ENCODE peak calls at places on chromosomes 13 and 19, in four cellular contexts. One of them, this sample, is unnamed.

GRCh38 chr19:32674153-32674958 is 624 bp downstream of the ANKRD27 start:
- DNase-seq in heart left ventricle: no peak
- DNase-seq in mammary epithelial cell: no peak
- DNase-seq in cardiac fibroblast: no peak
- DNase-seq in this sample: no peak

GRCh38 chr19:30881281-30881680 is 468.0 kb downstream of the TSHZ3 start:
- DNase-seq in heart left ventricle: no peak
- DNase-seq in mammary epithelial cell: no peak
- DNase-seq in cardiac fibroblast: no peak
- DNase-seq in this sample: no peak

GRCh38 chr13:47632311-47632710 is 368.8 kb downstream of the SUCLA2 start:
- DNase-seq in heart left ventricle: no peak
- DNase-seq in mammary epithelial cell: no peak
- DNase-seq in cardiac fibroblast: no peak
- DNase-seq in this sample: no peak

GRCh38 chr13:66234159-66234558 is 996.0 kb downstream of the PCDH9 start:
- DNase-seq in heart left ventricle: no peak
- DNase-seq in mammary epithelial cell: no peak
- DNase-seq in cardiac fibroblast: no peak
- DNase-seq in this sample: no peak

GRCh38 chr13:30466358-30466714 is 600 bp upstream of the HMGB1 start:
- DNase-seq in heart left ventricle: no peak
- DNase-seq in mammary epithelial cell: no peak
- DNase-seq in cardiac fibroblast: peak
- DNase-seq in this sample: peak

GRCh38 chr19:56547535-56547934 is 8.8 kb downstream of the ZFP28 start:
- DNase-seq in heart left ventricle: no peak
- DNase-seq in mammary epithelial cell: no peak
- DNase-seq in cardiac fibroblast: no peak
- DNase-seq in this sample: no peak

GRCh38 chr13:101490400-101491015 is 38.0 kb downstream of the ITGBL1 start:
- DNase-seq in heart left ventricle: no peak
- DNase-seq in mammary epithelial cell: peak
- DNase-seq in cardiac fibroblast: peak
- DNase-seq in this sample: peak

GRCh38 chr13:75771818-75772217 is 135.7 kb downstream of the LMO7 start:
- DNase-seq in heart left ventricle: no peak
- DNase-seq in mammary epithelial cell: peak
- DNase-seq in cardiac fibroblast: peak
- DNase-seq in this sample: peak

GRCh38 chr19:52527134-52527953 is at the start of gene ZNF808:
- DNase-seq in heart left ventricle: peak
- DNase-seq in mammary epithelial cell: peak
- DNase-seq in cardiac fibroblast: peak
- DNase-seq in this sample: peak

GRCh38 chr19:47247308-47247990 is 8.9 kb upstream of the CCDC9 start:
- DNase-seq in heart left ventricle: peak
- DNase-seq in mammary epithelial cell: peak
- DNase-seq in cardiac fibroblast: peak
- DNase-seq in this sample: peak

GRCh38 chr19:48967346-48968178 is 2.5 kb downstream of the FTL start:
- DNase-seq in heart left ventricle: peak
- DNase-seq in mammary epithelial cell: no peak
- DNase-seq in cardiac fibroblast: peak
- DNase-seq in this sample: peak

GRCh38 chr13:81446441-81446840 is 1105.5 kb upstream of the SPRY2 start:
- DNase-seq in heart left ventricle: no peak
- DNase-seq in mammary epithelial cell: peak
- DNase-seq in cardiac fibroblast: no peak
- DNase-seq in this sample: no peak

GRCh38 chr13:25783480-25784081 is 268.2 kb downstream of the SHISA2 start:
- DNase-seq in heart left ventricle: no peak
- DNase-seq in mammary epithelial cell: no peak
- DNase-seq in cardiac fibroblast: no peak
- DNase-seq in this sample: no peak

GRCh38 chr19:13010038-13010991 is 15.0 kb downstream of the NFIX start:
- DNase-seq in heart left ventricle: peak
- DNase-seq in mammary epithelial cell: no peak
- DNase-seq in cardiac fibroblast: no peak
- DNase-seq in this sample: no peak

GRCh38 chr13:111267784-111268183 is 52.7 kb upstream of the TEX29 start:
- DNase-seq in heart left ventricle: no peak
- DNase-seq in mammary epithelial cell: no peak
- DNase-seq in cardiac fibroblast: no peak
- DNase-seq in this sample: no peak

GRCh38 chr19:1161716-1162115 is 12.4 kb downstream of the SBNO2 start:
- DNase-seq in heart left ventricle: no peak
- DNase-seq in mammary epithelial cell: peak
- DNase-seq in cardiac fibroblast: peak
- DNase-seq in this sample: no peak

GRCh38 chr13:102729560-102730275 is 34.9 kb upstream of the METTL21C start:
- DNase-seq in heart left ventricle: no peak
- DNase-seq in mammary epithelial cell: peak
- DNase-seq in cardiac fibroblast: peak
- DNase-seq in this sample: peak

GRCh38 chr19:35451278-35452096 is 3.4 kb downstream of the FFAR2 start:
- DNase-seq in heart left ventricle: no peak
- DNase-seq in mammary epithelial cell: no peak
- DNase-seq in cardiac fibroblast: no peak
- DNase-seq in this sample: no peak

GRCh38 chr19:45058622-45059159 is 17.6 kb downstream of the ZNF296 start:
- DNase-seq in heart left ventricle: no peak
- DNase-seq in mammary epithelial cell: no peak
- DNase-seq in cardiac fibroblast: no peak
- DNase-seq in this sample: no peak

GRCh38 chr19:40704491-40705361 is 12.0 kb downstream of the COQ8B start:
- DNase-seq in heart left ventricle: no peak
- DNase-seq in mammary epithelial cell: no peak
- DNase-seq in cardiac fibroblast: no peak
- DNase-seq in this sample: no peak

GRCh38 chr19:27805848-27806247 is 1407.1 kb downstream of the UQCRFS1 start:
- DNase-seq in heart left ventricle: no peak
- DNase-seq in mammary epithelial cell: no peak
- DNase-seq in cardiac fibroblast: no peak
- DNase-seq in this sample: no peak

GRCh38 chr19:20422616-20423205 is 142.9 kb downstream of the ZNF737 start:
- DNase-seq in heart left ventricle: no peak
- DNase-seq in mammary epithelial cell: no peak
- DNase-seq in cardiac fibroblast: peak
- DNase-seq in this sample: no peak

GRCh38 chr13:40963927-40964326 is 55.2 kb downstream of the ELF1 start:
- DNase-seq in heart left ventricle: no peak
- DNase-seq in mammary epithelial cell: peak
- DNase-seq in cardiac fibroblast: peak
- DNase-seq in this sample: peak

GRCh38 chr19:56538761-56539263 is at the start of gene ZFP28:
- DNase-seq in heart left ventricle: peak
- DNase-seq in mammary epithelial cell: no peak
- DNase-seq in cardiac fibroblast: no peak
- DNase-seq in this sample: peak

DNA sequence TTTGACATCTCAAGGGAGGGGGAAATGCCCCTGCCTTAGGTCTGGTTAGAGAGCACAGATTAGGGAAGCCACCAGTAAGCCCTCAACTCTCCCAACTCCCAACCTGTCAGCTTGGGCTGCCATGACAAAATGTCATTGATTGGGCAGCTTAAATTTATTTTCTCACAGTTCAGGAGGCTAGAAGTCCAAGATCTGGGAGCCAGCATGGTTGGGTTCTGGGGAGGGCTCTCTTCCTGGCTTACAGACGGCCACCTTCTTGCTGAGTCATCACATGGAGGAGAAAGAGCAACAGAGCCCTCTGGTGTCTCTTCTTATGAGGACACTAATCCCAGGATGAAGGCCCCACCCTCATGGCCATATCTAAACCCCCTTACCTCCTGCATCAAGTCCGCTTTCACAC is 24.2 kb downstream of the C19orf12 start:
- DNase-seq in heart left ventricle: no peak
- DNase-seq in mammary epithelial cell: peak
- DNase-seq in cardiac fibroblast: peak
- DNase-seq in this sample: peak
- TF ChIP-seq CTCF in heart left ventricle: peak
- TF ChIP-seq CTCF in mammary epithelial cell: peak
- TF ChIP-seq CTCF in cardiac fibroblast: peak
- TF ChIP-seq CTCF in this sample: peak

GRCh38 chr19:51407631-51408131 is 9.8 kb downstream of the SIGLEC10 start:
- DNase-seq in heart left ventricle: no peak
- DNase-seq in mammary epithelial cell: peak
- DNase-seq in cardiac fibroblast: peak
- DNase-seq in this sample: peak
- TF ChIP-seq CTCF in heart left ventricle: no peak
- TF ChIP-seq CTCF in mammary epithelial cell: peak
- TF ChIP-seq CTCF in cardiac fibroblast: peak
- TF ChIP-seq CTCF in this sample: peak

GRCh38 chr13:68234278-68234677 is 1004.1 kb upstream of the PCDH9 start:
- DNase-seq in heart left ventricle: no peak
- DNase-seq in mammary epithelial cell: peak
- DNase-seq in cardiac fibroblast: no peak
- DNase-seq in this sample: no peak
- TF ChIP-seq CTCF in heart left ventricle: no peak
- TF ChIP-seq CTCF in mammary epithelial cell: peak
- TF ChIP-seq CTCF in cardiac fibroblast: no peak
- TF ChIP-seq CTCF in this sample: no peak

DNA sequence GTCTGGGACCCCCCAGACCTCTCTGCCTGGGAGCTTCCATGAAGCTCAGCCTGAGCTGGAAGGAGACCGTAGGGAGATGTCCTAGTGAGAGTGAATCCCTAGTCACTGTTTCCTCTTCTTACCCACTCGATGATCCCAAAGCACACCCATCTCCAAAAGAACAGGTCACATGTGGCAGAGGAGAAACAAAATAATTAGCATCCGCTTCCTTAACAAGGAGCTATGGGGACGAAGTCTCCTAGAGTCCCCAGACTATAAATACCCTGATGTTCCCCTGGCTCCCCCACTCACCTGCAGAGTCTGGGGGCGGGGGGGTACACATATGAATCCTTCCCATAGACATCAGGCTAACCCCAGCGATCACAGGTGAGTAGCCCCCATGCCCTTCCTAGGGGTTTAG is at the start of gene OR1I1:
- DNase-seq in heart left ventricle: no peak
- DNase-seq in mammary epithelial cell: no peak
- DNase-seq in cardiac fibroblast: no peak
- DNase-seq in this sample: no peak
- TF ChIP-seq CTCF in heart left ventricle: no peak
- TF ChIP-seq CTCF in mammary epithelial cell: no peak
- TF ChIP-seq CTCF in cardiac fibroblast: no peak
- TF ChIP-seq CTCF in this sample: no peak